ENCODE peak calls at places on chromosomes 13 and 19, in six cellular contexts. S is GM23248; V is AG08396; A is stimulated activated CD8-positive, alpha-beta memory T cell treated with anti-CD3 and anti-CD28 coated beads, Interleukin-4, amount 100 ng/mL, for 48 hours; L is A549; F is immature natural killer cell. C is an unnamed sample.

GRCh38 chr19:55437410-55437809 is 5.7 kb downstream of the SHISA7 start:
- DNase-seq in S (peak; percentile 76), V (peak; percentile 88), A (peak; percentile 56), L (peak; percentile 89), F (no peak), C (peak; percentile 98)

GRCh38 chr19:53892981-53893325 is 11.0 kb downstream of the PRKCG start:
- DNase-seq in S (no peak), V (no peak), A (no peak), L (no peak), F (no peak), C (peak; percentile 63)

GRCh38 chr13:107678075-107678689 is 537.2 kb downstream of the LIG4 start:
- DNase-seq in S (peak; percentile 44), V (peak; percentile 14), A (no peak), L (no peak), F (no peak), C (peak; percentile 34)

GRCh38 chr13:26095338-26095737 is 43.5 kb upstream of the SHISA2 start:
- DNase-seq in S (no peak), V (no peak), A (no peak), L (no peak), F (no peak), C (no peak)

GRCh38 chr19:19403373-19403901 is 2.0 kb upstream of the GATAD2A start:
- DNase-seq in S (peak; percentile 89), V (peak; percentile 51), A (no peak), L (no peak), F (peak; percentile 35), C (peak; percentile 65)

GRCh38 chr19:49149652-49150105 is 5.5 kb downstream of the HRC start:
- DNase-seq in S (peak; percentile 83), V (peak; percentile 84), A (no peak), L (peak; percentile 82), F (no peak), C (no peak)

GRCh38 chr13:32033744-32034143 is 2.2 kb downstream of the FRY start:
- DNase-seq in S (no peak), V (no peak), A (no peak), L (no peak), F (no peak), C (no peak)

GRCh38 chr13:71786815-71787214 is 80.2 kb downstream of the DACH1 start:
- DNase-seq in S (no peak), V (no peak), A (no peak), L (no peak), F (no peak), C (no peak)

GRCh38 chr13:27968316-27969072 is 621 bp downstream of the CDX2 start:
- DNase-seq in S (no peak), V (no peak), A (no peak), L (no peak), F (no peak), C (no peak)

GRCh38 chr13:24148414-24149305 is 11.9 kb upstream of the SPATA13 start:
- DNase-seq in S (peak; percentile 98), V (peak; percentile 93), A (no peak), L (peak; percentile 92), F (no peak), C (peak; percentile 58)

GRCh38 chr19:45901912-45902650 is at the start of gene MYPOP:
- DNase-seq in S (peak; percentile 40), V (no peak), A (no peak), L (no peak), F (no peak), C (no peak)